ENCODE peak calls at places on chromosome 10, in four cellular contexts. A, D, H and U are unnamed samples.

GRCh38 chr10:127462643-127463295 is 86.3 kb upstream of the NPS start:
- DNase-seq in A (peak), D (no peak), H (no peak), U (no peak)

GRCh38 chr10:25849971-25850370 is 84.1 kb upstream of the MYO3A start:
- DNase-seq in A (no peak), D (no peak), H (no peak), U (no peak)

GRCh38 chr10:91565241-91565640 is 67.6 kb downstream of the PPP1R3C start:
- DNase-seq in A (no peak), D (no peak), H (no peak), U (no peak)

GRCh38 chr10:63603709-63604445 is 82.7 kb downstream of the REEP3 start:
- DNase-seq in A (no peak), D (no peak), H (no peak), U (no peak)

GRCh38 chr10:4586756-4587155 is 239.3 kb upstream of the AKR1E2 start:
- DNase-seq in A (no peak), D (no peak), H (no peak), U (no peak)

GRCh38 chr10:30858499-30858898 is 173.2 kb downstream of the ZNF438 start:
- DNase-seq in A (no peak), D (no peak), H (no peak), U (no peak)

GRCh38 chr10:43094091-43094484 is 17.2 kb downstream of the RET start:
- DNase-seq in A (no peak), D (no peak), H (no peak), U (no peak)

GRCh38 chr10:106557951-106558733 is 606.4 kb downstream of the SORCS1 start:
- DNase-seq in A (no peak), D (no peak), H (no peak), U (no peak)

GRCh38 chr10:29699621-29700020 is 64.8 kb upstream of the SVIL start:
- DNase-seq in A (no peak), D (no peak), H (no peak), U (no peak)

GRCh38 chr10:130403153-130403890 is 267.1 kb downstream of the GLRX3 start:
- DNase-seq in A (no peak), D (no peak), H (no peak), U (no peak)

GRCh38 chr10:77889277-77889903 is 37.2 kb downstream of the DLG5 start:
- DNase-seq in A (peak), D (peak), H (peak), U (peak)

GRCh38 chr10:50395279-50395678 is 144.0 kb upstream of the ASAH2 start:
- DNase-seq in A (peak), D (no peak), H (no peak), U (no peak)

GRCh38 chr10:122021421-122021820 is 32.5 kb downstream of the TACC2 start:
- DNase-seq in A (no peak), D (no peak), H (no peak), U (no peak)

GRCh38 chr10:22420787-22421517 is 75.7 kb downstream of the SPAG6 start:
- DNase-seq in A (no peak), D (no peak), H (no peak), U (no peak)

GRCh38 chr10:7345717-7346116 is 65.1 kb downstream of the SFMBT2 start:
- DNase-seq in A (no peak), D (no peak), H (no peak), U (no peak)

GRCh38 chr10:29689001-29689400 is 54.2 kb upstream of the SVIL start:
- DNase-seq in A (peak), D (no peak), H (no peak), U (no peak)

GRCh38 chr10:17227367-17228080 is 517 bp upstream of the VIM start:
- DNase-seq in A (no peak), D (no peak), H (no peak), U (no peak)

GRCh38 chr10:104456817-104457657 is 103.4 kb downstream of the CFAP58 start:
- DNase-seq in A (no peak), D (no peak), H (no peak), U (no peak)

GRCh38 chr10:56349611-56350010 is 11.4 kb downstream of the ZWINT start:
- DNase-seq in A (no peak), D (no peak), H (no peak), U (no peak)

GRCh38 chr10:124152781-124153600 is 59.6 kb upstream of the CHST15 start:
- DNase-seq in A (peak), D (no peak), H (no peak), U (no peak)
- TF ChIP-seq ELF4 in A (no peak), D (no peak), H (no peak), U (no peak)

DNA sequence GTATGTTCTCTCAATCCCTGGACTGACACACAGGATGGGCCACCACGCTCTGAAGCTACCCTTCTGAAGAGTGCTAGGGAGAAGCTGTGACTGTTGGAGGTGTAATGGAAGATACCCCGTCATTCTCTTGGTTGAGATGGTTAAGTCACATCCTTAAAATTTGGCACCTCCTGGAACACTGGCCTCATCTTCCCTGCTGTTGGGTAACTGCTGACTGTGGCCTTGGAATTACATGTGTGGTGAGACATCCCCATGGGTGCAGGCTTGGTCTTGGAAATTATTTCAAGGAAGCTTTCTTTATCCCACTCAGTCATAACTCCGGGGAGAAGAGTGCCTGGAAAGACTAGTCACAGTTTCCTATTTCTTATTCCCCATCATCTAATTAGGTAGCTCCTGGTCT is 62.0 kb downstream of the LRMDA start:
- DNase-seq in A (no peak), D (no peak), H (no peak), U (no peak)
- TF ChIP-seq ELF4 in A (no peak), D (no peak), H (no peak), U (no peak)

GRCh38 chr10:84337199-84337598 is 8.8 kb downstream of the CCSER2 start:
- DNase-seq in A (no peak), D (no peak), H (no peak), U (no peak)
- TF ChIP-seq ELF4 in A (no peak), D (no peak), H (no peak), U (no peak)

DNA sequence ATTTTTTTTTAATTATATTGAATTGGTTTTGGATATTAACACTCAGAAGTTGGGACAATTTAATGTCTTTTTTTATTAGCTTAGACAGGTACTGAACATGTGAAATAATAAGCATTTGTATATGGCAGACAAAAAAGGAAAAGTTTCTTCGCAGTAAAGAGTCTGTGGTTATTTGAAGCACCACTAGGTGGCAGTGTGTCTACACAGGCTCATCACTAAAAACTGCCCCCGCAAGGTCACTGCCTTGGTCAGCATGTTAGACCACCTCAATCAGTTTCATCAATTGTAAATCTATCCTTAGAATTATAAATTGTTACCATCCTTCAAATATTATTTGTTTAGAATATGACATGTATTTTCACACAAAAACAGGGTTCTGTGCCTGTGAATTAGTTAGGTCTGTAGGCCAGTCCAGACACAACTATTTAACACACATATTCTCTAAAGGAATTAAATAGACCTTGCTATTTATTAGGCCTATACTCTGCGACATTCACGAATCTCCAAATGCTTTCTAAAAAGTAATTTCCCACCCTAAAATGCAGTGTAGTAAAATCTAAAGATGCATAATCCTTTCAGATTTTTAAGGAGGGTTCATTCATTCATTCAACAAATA is 17.0 kb downstream of the PNLIPRP3 start:
- DNase-seq in A (peak), D (peak), H (peak), U (peak)
- TF ChIP-seq ELF4 in A (no peak), D (no peak), H (no peak), U (no peak)

DNA sequence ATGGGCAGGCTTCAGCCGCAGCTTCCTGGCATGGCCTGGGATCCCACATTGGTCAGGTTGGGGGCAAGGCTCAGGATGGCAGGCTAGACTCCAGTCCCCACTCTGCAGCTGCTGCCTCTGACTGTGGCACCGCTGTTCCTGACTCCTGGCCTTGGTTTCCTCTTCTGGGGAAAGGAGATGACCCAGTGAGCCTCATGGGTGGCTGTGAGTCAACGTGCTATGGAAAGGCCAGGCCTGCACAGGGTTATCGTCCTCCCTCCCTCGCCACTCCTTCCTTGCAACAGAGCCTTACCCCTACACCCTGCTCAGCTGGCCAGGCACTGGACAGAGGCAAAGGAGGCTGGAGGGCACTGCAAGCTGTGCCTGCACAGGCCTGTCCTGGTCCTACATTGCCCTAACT is 36.1 kb upstream of the CHST15 start:
- DNase-seq in A (no peak), D (no peak), H (no peak), U (no peak)
- TF ChIP-seq ELF4 in A (no peak), D (no peak), H (no peak), U (no peak)

GRCh38 chr10:72523062-72523461 is 102.8 kb downstream of the MICU1 start:
- DNase-seq in A (no peak), D (no peak), H (no peak), U (no peak)

GRCh38 chr10:72524489-72524888 is 101.4 kb downstream of the MICU1 start:
- DNase-seq in A (no peak), D (no peak), H (no peak), U (no peak)

GRCh38 chr10:72525689-72526088 is 100.2 kb downstream of the MICU1 start:
- DNase-seq in A (peak), D (no peak), H (no peak), U (no peak)

GRCh38 chr10:72525277-72525676 is 100.6 kb downstream of the MICU1 start:
- DNase-seq in A (peak), D (no peak), H (no peak), U (peak)

DNA sequence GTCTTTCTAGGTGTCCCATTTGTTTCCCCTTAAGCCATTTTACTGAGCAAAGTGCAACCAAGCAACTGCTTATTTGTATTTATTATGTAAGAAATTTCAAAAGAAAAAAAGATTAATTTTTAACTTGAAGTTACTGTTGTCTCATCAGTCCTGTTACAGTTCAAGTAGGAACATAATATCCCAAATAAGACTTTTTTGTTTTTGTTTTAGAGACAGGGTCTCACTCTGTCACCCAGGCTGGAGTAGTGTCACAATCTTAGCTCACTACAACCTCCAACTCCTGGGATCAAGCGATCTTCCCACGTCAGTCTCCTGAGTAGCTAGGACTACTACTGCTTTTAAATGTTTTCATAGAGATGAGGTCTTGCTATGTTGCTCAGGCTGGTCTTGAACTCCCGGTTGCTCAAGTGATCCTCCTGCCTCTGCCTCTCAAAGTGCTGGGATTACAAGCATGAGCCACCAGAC is 101.9 kb downstream of the MICU1 start:
- DNase-seq in A (peak), D (no peak), H (no peak), U (no peak)
- TF ChIP-seq ELF4 in A (no peak), D (no peak), H (no peak), U (no peak)

GRCh38 chr10:73867871-73868631 is 6.3 kb downstream of the CAMK2G start:
- DNase-seq in A (no peak), D (no peak), H (no peak), U (no peak)

GRCh38 chr10:73865459-73866442 is 8.6 kb downstream of the CAMK2G start:
- DNase-seq in A (no peak), D (no peak), H (no peak), U (no peak)

GRCh38 chr10:73868655-73869195 is 5.6 kb downstream of the CAMK2G start:
- DNase-seq in A (no peak), D (no peak), H (no peak), U (no peak)

GRCh38 chr10:73866621-73867020 is 7.7 kb downstream of the CAMK2G start:
- DNase-seq in A (no peak), D (no peak), H (no peak), U (no peak)

DNA sequence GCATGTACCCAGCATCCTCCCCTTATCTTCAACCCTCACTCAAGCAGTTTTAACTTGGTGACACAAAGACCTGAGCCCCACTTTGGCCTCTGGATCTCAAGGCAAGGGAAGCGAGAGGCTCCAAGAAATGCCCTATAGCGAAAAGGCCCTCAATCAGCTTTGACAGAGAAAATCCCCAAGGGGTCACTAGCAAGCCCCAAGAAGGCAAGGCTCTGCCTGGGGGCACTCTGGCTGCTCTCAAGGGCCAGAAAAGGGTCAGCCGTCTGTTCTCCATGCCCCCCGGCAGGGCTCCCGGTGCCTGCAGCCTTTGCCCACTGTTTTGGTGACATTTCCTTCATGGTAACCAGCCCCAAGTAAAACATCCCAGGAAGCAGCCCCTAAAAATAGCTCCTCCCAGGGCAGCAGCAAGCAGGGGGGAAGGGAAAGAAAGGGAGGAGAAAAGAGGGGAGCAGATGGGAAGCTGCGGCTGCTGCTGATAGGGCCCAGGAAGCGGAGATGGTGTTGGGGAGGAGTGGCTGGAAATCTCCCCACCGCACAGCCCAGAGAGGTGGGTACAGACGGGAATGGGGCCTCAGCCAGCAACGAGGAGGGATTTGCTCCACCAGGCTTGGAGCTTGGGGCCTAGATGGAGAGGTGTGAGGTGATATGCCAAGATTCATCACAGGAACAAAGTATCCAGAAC is 7.1 kb downstream of the CAMK2G start:
- DNase-seq in A (no peak), D (no peak), H (no peak), U (no peak)
- TF ChIP-seq ELF4 in A (no peak), D (no peak), H (no peak), U (no peak)

DNA sequence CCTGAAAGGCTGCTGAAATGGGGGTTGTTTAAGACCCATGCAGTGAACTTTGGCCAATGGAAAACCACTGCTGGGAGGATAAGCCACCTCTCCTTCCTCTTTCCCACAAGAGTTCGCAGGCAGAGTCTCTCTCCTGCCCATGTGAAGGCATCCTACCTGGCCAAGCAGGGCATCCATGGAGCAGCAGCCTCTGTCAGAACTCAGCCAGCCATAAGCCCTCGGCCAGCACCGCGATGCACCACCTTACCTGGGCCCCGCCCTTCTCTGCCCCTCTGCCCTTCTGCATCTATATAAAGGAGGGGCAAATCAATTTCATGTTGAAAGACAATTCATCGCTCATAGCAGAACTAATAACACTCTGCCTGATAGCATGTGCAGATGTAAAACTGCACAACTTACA is 6.1 kb upstream of the STK32C start:
- DNase-seq in A (no peak), D (no peak), H (no peak), U (no peak)
- TF ChIP-seq ELF4 in A (no peak), D (no peak), H (no peak), U (no peak)